ENCODE peak calls at places on chromosomes 5 and 9, in seven cellular contexts. W is brain microvascular endothelial cell, C is nephron progenitor cell, S is B cell, N is activated B cell treated with CpG ODN at 0.5 μM for 24 hours, K is dorsolateral prefrontal cortex, X is BJ. E is an unnamed sample.

GRCh38 chr5:1908931-1909330 is 26.2 kb upstream of the IRX4 start:
- DNase-seq in W (no peak), C (no peak), S (no peak), N (no peak), K (no peak), X (no peak), E (no peak)

GRCh38 chr5:2181164-2181956 is 298.6 kb upstream of the IRX4 start:
- DNase-seq in W (no peak), C (no peak), S (no peak), N (no peak), K (no peak), X (no peak), E (no peak)

GRCh38 chr5:128196791-128197190 is 113.2 kb downstream of the SLC12A2 start:
- DNase-seq in W (peak), C (no peak), S (no peak), N (no peak), K (no peak), X (no peak), E (no peak)

GRCh38 chr5:140881889-140882590 is at the start of gene PCDHA13:
- DNase-seq in W (no peak), C (no peak), S (no peak), N (no peak), K (no peak), X (no peak), E (no peak)

GRCh38 chr5:176955895-176956294 is 50.7 kb downstream of the UIMC1 start:
- DNase-seq in W (peak), C (no peak), S (no peak), N (no peak), K (no peak), X (no peak), E (no peak)

GRCh38 chr5:170497311-170498038 is 6.3 kb upstream of the KCNIP1 start:
- DNase-seq in W (peak), C (peak), S (no peak), N (no peak), K (no peak), X (no peak), E (no peak)

GRCh38 chr5:112973036-112973435 is 3.6 kb upstream of the DCP2 start:
- DNase-seq in W (no peak), C (no peak), S (no peak), N (no peak), K (no peak), X (no peak), E (no peak)

GRCh38 chr9:121945849-121946248 is 147.3 kb downstream of the TTLL11 start:
- DNase-seq in W (peak), C (no peak), S (no peak), N (no peak), K (no peak), X (no peak), E (no peak)

GRCh38 chr5:89342106-89342876 is 459.3 kb upstream of the MEF2C start:
- DNase-seq in W (peak), C (no peak), S (no peak), N (no peak), K (no peak), X (peak), E (no peak)

GRCh38 chr5:109805882-109806281 is 116.2 kb downstream of the MAN2A1 start:
- DNase-seq in W (no peak), C (peak), S (no peak), N (no peak), K (no peak), X (no peak), E (no peak)

GRCh38 chr5:1468247-1468612 is 23.0 kb upstream of the SLC6A3 start:
- DNase-seq in W (no peak), C (peak), S (peak), N (no peak), K (peak), X (no peak), E (peak)

GRCh38 chr5:135739383-135739961 is 95.0 kb upstream of the SLC25A48 start:
- DNase-seq in W (no peak), C (no peak), S (no peak), N (no peak), K (no peak), X (no peak), E (no peak)

GRCh38 chr9:130321539-130321938 is 56.0 kb downstream of the HMCN2 start:
- DNase-seq in W (no peak), C (no peak), S (no peak), N (no peak), K (no peak), X (no peak), E (no peak)

GRCh38 chr5:66989286-66989685 is 207.3 kb downstream of the CD180 start:
- DNase-seq in W (peak), C (no peak), S (no peak), N (no peak), K (no peak), X (no peak), E (no peak)

GRCh38 chr5:64876203-64876602 is 107.5 kb downstream of the CWC27 start:
- DNase-seq in W (no peak), C (no peak), S (no peak), N (no peak), K (no peak), X (no peak), E (no peak)

DNA sequence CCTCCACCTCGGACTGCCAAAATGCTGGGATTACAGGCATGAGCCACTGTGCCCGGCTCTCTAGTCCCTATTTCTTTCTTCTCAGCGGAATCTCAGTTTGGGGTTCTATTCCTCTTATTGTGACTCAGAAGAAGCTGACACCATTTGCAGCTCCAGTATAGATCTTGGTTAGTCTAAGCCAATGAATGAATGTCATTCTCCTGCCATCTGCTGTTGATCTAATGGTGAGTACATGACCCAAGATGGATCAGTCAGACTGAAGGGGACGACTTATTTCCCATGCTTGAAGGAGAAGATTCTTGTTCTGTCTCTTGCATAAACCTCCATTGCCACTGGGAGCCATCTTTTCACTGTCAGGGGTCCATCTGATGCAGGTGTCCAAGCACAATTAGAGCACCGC is 76.0 kb upstream of the KLF9 start:
- DNase-seq in W (no peak), C (no peak), S (no peak), N (no peak), K (no peak), X (no peak), E (no peak)
- TF ChIP-seq CTCF in W (no peak), C (no peak), S (no peak), N (no peak), K (no peak), X (no peak), E (no peak)

DNA sequence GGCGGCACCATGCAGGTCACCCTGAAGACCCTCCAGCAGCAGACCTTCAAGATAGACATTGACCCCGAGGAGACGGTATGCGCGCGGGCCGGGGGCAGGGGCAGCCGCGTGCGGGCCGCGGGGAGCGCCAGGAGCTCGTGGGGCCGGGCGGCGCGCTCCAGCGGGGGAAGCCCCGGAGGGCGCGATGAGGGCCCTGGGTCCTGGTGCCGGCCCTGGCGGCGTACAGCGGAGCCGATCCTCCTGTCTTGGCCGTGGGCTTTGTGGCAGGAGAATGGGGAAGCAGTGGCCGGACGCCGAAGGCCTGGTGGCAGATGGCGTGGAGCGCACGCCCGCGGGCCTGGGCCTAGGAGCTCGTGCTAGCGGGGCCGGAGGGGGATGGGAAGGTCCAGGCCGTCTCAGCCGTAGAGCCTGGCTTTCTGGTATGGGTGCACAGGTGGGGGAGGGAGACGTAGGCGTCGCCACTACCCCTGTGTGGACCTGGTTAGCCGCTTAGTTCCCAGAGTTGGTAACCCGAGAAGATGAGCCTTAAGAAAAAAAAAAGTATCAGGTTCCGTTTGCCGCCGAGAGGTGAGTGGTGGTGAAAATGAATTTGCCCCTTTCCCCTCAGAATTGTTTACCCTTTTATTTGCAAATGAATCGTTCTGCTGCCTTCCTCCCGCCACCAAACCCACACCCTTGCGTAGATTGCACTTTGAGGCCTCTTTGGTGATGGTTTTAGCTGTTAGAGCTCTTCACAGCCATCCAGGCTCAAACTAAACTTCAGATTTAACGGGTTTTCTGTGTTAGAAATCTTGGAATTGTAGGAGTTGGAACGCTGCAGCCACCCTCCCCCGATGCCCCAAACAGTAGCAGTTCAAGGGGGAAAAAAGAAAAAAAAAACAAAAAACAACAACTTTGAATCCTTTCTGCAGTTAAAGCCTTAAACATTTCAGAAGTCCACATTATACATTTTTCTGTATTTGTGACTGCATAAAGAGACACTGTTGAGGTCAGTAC is 840 bp downstream of the RAD23B start:
- DNase-seq in W (peak), C (peak), S (peak), N (peak), K (peak), X (no peak), E (no peak)
- TF ChIP-seq CTCF in W (no peak), C (no peak), S (no peak), N (no peak), K (no peak), X (no peak), E (no peak)

DNA sequence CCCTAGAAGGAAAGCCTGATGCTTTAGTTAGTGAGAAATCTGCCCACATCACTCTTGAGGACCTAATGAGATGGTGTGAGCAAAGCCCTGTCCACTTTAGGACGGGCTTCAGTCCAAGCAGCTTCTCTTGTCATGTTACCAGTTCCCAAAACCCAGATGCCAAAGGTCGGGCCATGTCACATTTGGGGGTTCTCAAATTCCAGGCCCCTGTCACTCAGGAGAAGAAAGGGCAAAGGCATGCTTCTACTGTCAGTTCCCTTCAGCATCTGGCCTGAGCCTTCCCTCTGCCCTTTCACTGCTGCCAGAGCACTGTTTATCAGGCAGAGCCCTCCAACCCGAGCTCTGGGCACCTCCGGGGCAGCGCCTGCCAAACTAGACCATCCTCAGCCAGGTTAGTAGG is 556.0 kb downstream of the BNC2 start:
- DNase-seq in W (no peak), C (no peak), S (no peak), N (no peak), K (no peak), X (no peak), E (no peak)
- TF ChIP-seq CTCF in W (no peak), C (no peak), S (no peak), N (no peak), K (no peak), X (no peak), E (no peak)

DNA sequence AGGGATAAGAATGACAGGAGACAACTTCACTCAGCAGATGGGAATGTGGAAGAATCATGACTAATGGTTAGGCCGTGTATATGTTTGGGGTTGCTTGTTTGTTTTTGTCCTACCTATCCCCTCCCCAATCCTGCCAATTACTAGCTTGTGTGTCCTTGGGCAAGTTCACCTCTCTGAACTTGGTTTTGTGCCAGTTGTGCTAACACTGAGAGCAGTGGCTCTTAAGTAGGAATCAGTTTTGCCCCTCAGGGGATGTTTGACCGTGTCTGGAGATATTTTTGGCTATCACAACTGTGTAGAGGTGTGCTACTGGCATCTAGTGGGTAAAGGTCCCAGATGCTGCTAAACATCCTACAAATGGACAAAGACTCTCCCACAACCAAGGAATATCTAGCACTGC is 287.0 kb downstream of the DMRT2 start:
- DNase-seq in W (no peak), C (no peak), S (no peak), N (no peak), K (no peak), X (no peak), E (no peak)
- TF ChIP-seq CTCF in W (no peak), C (no peak), S (no peak), N (no peak), K (no peak), X (no peak), E (no peak)

GRCh38 chr5:181189962-181190710 is 14.9 kb downstream of the TRIM7 start:
- DNase-seq in W (no peak), C (peak), S (no peak), N (peak), K (no peak), X (no peak), E (no peak)

GRCh38 chr5:181192337-181193046 is 12.5 kb downstream of the TRIM7 start:
- DNase-seq in W (no peak), C (no peak), S (no peak), N (no peak), K (no peak), X (no peak), E (no peak)

GRCh38 chr5:181191526-181192336 is 13.3 kb downstream of the TRIM7 start:
- DNase-seq in W (peak), C (peak), S (peak), N (peak), K (peak), X (peak), E (peak)

GRCh38 chr5:181189363-181189961 is 15.5 kb downstream of the TRIM7 start:
- DNase-seq in W (no peak), C (peak), S (peak), N (peak), K (peak), X (no peak), E (no peak)

GRCh38 chr5:181190711-181191525 is 14.1 kb downstream of the TRIM7 start:
- DNase-seq in W (no peak), C (peak), S (peak), N (peak), K (peak), X (no peak), E (no peak)
- TF ChIP-seq CTCF in W (peak), C (no peak), S (peak), N (no peak), K (no peak), X (peak), E (peak)

GRCh38 chr5:94613583-94613982 is 4.8 kb downstream of the KIAA0825 start:
- DNase-seq in W (peak), C (no peak), S (no peak), N (no peak), K (no peak), X (no peak), E (no peak)
- TF ChIP-seq CTCF in W (peak), C (no peak), S (no peak), N (no peak), K (no peak), X (peak), E (peak)

DNA sequence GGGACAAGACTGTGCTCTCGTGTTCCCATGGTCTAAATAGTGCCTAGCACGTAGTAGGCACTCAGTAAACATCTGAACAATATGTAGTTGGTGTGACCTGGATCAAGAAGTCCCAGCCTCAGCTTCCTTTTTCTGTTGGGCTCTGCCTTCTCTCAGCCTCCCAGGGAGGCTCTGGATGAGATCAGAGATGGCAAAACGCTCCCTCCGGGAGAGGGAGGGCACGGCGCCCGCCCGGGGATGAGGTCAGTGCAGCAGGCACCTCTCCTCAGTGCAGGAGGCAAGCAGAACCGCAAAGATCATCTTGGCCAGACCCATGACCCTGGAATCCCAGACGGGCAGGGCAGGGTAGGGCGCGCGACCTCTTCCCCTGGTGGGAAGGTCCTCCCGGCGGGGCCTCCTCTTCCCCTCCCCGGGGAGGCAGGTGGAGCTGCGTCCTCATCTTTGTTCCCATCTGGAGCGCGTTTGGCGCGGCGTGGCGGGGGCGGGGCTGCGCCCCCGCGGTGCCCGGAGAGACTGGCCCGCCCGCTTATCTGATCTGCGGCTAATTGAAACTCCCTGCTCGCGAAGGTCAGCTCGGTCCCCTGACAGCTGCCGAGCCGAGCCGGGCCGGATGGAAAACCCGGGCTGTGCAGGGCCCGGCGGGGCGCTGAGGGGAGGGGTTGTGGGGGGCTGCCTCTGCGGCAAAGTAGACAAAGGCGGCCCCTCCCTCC is 60.9 kb downstream of the CXXC5 start:
- DNase-seq in W (peak), C (peak), S (peak), N (no peak), K (peak), X (peak), E (no peak)
- TF ChIP-seq CTCF in W (no peak), C (no peak), S (no peak), N (no peak), K (no peak), X (no peak), E (no peak)

GRCh38 chr5:80933061-80933460 is 27.1 kb upstream of the RASGRF2 start:
- DNase-seq in W (peak), C (no peak), S (no peak), N (no peak), K (no peak), X (no peak), E (no peak)

GRCh38 chr5:80935811-80936385 is 24.3 kb upstream of the RASGRF2 start:
- DNase-seq in W (no peak), C (no peak), S (no peak), N (no peak), K (no peak), X (no peak), E (no peak)

GRCh38 chr5:80937591-80937990 is 22.6 kb upstream of the RASGRF2 start:
- DNase-seq in W (peak), C (no peak), S (no peak), N (no peak), K (no peak), X (no peak), E (no peak)

GRCh38 chr5:80931423-80931822 is 28.7 kb upstream of the RASGRF2 start:
- DNase-seq in W (no peak), C (no peak), S (no peak), N (no peak), K (no peak), X (no peak), E (no peak)

DNA sequence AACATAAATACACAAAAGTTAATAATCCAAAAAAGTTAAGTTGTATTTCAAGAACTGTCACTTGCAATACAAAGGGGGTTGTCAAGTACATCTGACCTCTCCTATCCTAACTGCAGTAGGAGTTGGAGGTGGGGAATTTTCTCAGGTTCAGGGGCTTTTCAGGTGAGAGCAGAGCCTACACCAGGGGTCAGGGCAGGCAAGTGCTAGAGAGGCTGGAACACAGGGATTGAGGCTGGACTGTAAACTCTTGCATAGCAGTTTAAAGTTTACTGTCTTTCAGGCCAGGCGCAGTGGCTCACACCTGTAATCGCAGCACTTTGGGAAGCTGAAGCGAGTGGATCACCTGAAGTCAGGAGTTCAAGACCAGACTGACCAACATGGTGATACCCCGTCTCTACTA is 25.4 kb upstream of the RASGRF2 start:
- DNase-seq in W (no peak), C (no peak), S (no peak), N (no peak), K (no peak), X (no peak), E (no peak)
- TF ChIP-seq CTCF in W (no peak), C (no peak), S (no peak), N (no peak), K (no peak), X (no peak), E (no peak)

E was measured in D721Med.